ENCODE peak calls at places on chromosomes 4 and X, in eight cellular contexts. V, F, O, S, K, M, U and E are unnamed samples.

GRCh38 chr4:77697860-77698599 is 92.4 kb downstream of the CXCL13 start:
- DNase-seq in U (peak), V (no peak), K (peak), M (no peak), S (peak), O (peak), F (peak), E (no peak)

GRCh38 chrX:72254835-72255234 is 16.0 kb upstream of the ERCC6L start:
- DNase-seq in U (no peak), O (no peak), F (no peak), K (no peak), V (no peak), M (no peak), S (no peak), E (no peak)

GRCh38 chr4:76856183-76856969 is 41.6 kb downstream of the SOWAHB start:
- DNase-seq in O (peak), M (no peak), V (no peak), K (no peak), S (no peak), F (no peak), U (no peak), E (no peak)

GRCh38 chrX:129249563-129249962 is 273.7 kb downstream of the SMARCA1 start:
- DNase-seq in M (no peak), V (no peak), U (no peak), K (no peak), S (no peak), F (no peak), O (no peak), E (no peak)

GRCh38 chr4:98746530-98746929 is 88.1 kb upstream of the TSPAN5 start:
- DNase-seq in F (no peak), U (no peak), K (no peak), O (peak), M (no peak), V (no peak), S (no peak), E (no peak)

GRCh38 chr4:38210396-38211114 is 250.4 kb downstream of the PTTG2 start:
- DNase-seq in U (no peak), S (no peak), V (no peak), O (no peak), K (no peak), F (no peak), M (no peak), E (no peak)

GRCh38 chr4:48475770-48476169 is 7.4 kb upstream of the SLC10A4 start:
- DNase-seq in F (no peak), K (no peak), S (no peak), V (no peak), M (no peak), O (no peak), U (no peak), E (no peak)

GRCh38 chrX:31555506-31555905 is 483.7 kb upstream of the FTHL17 start:
- DNase-seq in F (no peak), K (no peak), O (peak), U (no peak), S (no peak), M (no peak), V (no peak), E (no peak)

GRCh38 chrX:153864101-153864500 is 21.9 kb downstream of the L1CAM start:
- DNase-seq in S (no peak), V (no peak), M (no peak), U (no peak), O (no peak), K (no peak), F (no peak), E (no peak)

GRCh38 chrX:41429592-41429991 is 17.6 kb upstream of the NYX start:
- DNase-seq in K (no peak), V (no peak), M (no peak), U (no peak), S (no peak), F (no peak), O (no peak), E (no peak)

GRCh38 chr4:177413092-177413491 is 29.1 kb downstream of the AGA start:
- DNase-seq in K (no peak), U (no peak), M (no peak), S (no peak), O (no peak), F (no peak), V (no peak), E (no peak)

GRCh38 chrX:27882695-27883094 is 74.9 kb downstream of the MAGEB10 start:
- DNase-seq in F (no peak), U (no peak), V (no peak), M (no peak), K (no peak), O (no peak), S (no peak), E (no peak)

GRCh38 chrX:14073561-14073960 is 43.9 kb upstream of the GEMIN8 start:
- DNase-seq in O (no peak), M (no peak), U (no peak), F (peak), V (no peak), S (no peak), K (no peak), E (no peak)

GRCh38 chr4:181688416-181688815 is 554.8 kb upstream of the TENM3 start:
- DNase-seq in V (no peak), O (peak), U (no peak), F (no peak), K (no peak), M (no peak), S (no peak), E (no peak)

GRCh38 chrX:57964975-57965374 is 54.7 kb upstream of the ZXDA start:
- DNase-seq in F (no peak), O (no peak), K (no peak), M (no peak), U (no peak), S (no peak), V (no peak), E (no peak)

GRCh38 chrX:110180928-110181310 is 137.0 kb downstream of the AMMECR1 start:
- DNase-seq in F (no peak), K (no peak), V (no peak), O (peak), U (no peak), S (peak), M (no peak), E (no peak)

GRCh38 chr4:176309772-176310171 is 10.0 kb upstream of the SPCS3 start:
- DNase-seq in V (no peak), F (no peak), M (no peak), S (no peak), O (peak), K (no peak), U (no peak), E (no peak)

GRCh38 chr4:21512351-21512750 is 436.2 kb downstream of the KCNIP4 start:
- DNase-seq in V (no peak), F (peak), O (peak), S (peak), M (no peak), K (peak), U (no peak), E (no peak)

GRCh38 chr4:16217300-16218051 is 8.8 kb downstream of the TAPT1 start:
- DNase-seq in S (no peak), O (no peak), M (no peak), F (no peak), K (no peak), V (no peak), U (no peak), E (no peak)

GRCh38 chrX:129099206-129099605 is 424.1 kb downstream of the SMARCA1 start:
- DNase-seq in V (no peak), U (no peak), M (no peak), F (no peak), O (no peak), K (no peak), S (no peak), E (no peak)

GRCh38 chrX:135484636-135485289 is 35.7 kb upstream of the INTS6L start:
- DNase-seq in O (peak), K (no peak), U (no peak), V (no peak), S (peak), M (no peak), F (peak), E (no peak)

GRCh38 chr4:83890231-83890630 is 354.3 kb downstream of the GPAT3 start:
- DNase-seq in K (no peak), U (no peak), F (no peak), M (no peak), S (no peak), V (no peak), O (peak), E (no peak)

GRCh38 chr4:186701273-186701672 is 22.4 kb downstream of the FAT1 start:
- DNase-seq in S (no peak), V (no peak), O (peak), M (peak), K (no peak), U (no peak), F (peak), E (no peak)

GRCh38 chr4:102139932-102140331 is 205.3 kb downstream of the SLC39A8 start:
- DNase-seq in S (peak), F (no peak), V (no peak), M (no peak), O (no peak), K (no peak), U (no peak), E (no peak)

GRCh38 chr4:76588268-76588667 is 153.2 kb downstream of the SHROOM3 start:
- DNase-seq in O (no peak), V (no peak), F (no peak), K (no peak), U (no peak), M (no peak), S (no peak), E (no peak)

GRCh38 chr4:55397024-55397520 is 1.3 kb downstream of the TMEM165 start:
- DNase-seq in K (no peak), S (no peak), M (no peak), U (no peak), O (no peak), V (no peak), F (no peak), E (peak)

GRCh38 chr4:83606435-83606834 is 70.5 kb downstream of the GPAT3 start:
- DNase-seq in M (no peak), F (no peak), U (no peak), O (no peak), K (no peak), S (no peak), V (no peak), E (no peak)

GRCh38 chr4:147491076-147491475 is 10.2 kb downstream of the EDNRA start:
- DNase-seq in K (no peak), O (no peak), S (no peak), V (no peak), M (no peak), U (no peak), F (no peak), E (no peak)

GRCh38 chrX:129771266-129771995 is 8.3 kb upstream of the SASH3 start:
- DNase-seq in U (no peak), O (no peak), V (no peak), M (no peak), S (no peak), K (no peak), F (no peak), E (no peak)

GRCh38 chr4:39502034-39502658 is 25.1 kb downstream of the UGDH start:
- DNase-seq in M (no peak), S (no peak), U (no peak), F (no peak), K (no peak), O (peak), V (no peak), E (no peak)

GRCh38 chr4:99722006-99722405 is 64.4 kb upstream of the C4orf54 start:
- DNase-seq in V (no peak), K (no peak), M (no peak), U (no peak), O (no peak), S (no peak), F (no peak), E (no peak)

DNA sequence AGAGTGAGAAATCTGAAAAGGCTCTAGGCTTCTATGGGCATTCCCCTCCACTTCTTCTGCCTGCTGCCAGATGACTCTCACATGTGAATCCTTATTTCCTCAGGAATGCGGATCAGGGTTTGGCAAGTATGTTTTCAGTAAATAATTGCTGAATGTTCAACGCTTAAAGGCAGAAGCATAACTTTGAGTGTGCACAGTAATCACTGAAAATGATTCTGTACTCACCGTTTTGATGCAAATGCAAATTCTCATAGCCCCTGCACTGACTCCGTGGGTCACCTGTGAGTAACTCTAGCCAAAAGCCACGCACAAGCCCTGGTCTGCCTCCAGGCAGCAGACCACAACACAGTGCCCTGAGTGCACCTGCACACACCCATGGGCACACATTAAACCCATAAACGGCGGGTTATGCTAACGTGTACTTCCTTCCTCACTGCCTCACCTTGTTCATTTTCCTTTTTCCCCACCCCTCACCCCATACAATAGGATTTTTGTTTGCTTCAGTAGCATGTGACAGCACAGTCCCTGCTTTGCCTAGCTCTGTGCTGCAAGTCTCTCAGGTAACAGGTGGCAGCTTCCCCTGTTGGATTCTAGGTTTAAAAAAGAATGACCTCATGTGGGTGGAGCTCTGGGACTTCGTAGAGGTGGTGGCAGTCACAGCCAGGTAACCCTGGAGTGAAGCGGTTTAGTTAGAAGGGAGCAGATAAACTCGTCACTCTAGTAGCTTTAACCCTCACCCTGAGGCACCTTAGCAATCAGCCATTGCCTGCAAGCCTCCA is at the start of gene ARHGEF38:
- DNase-seq in M (no peak), F (peak), K (no peak), U (peak), O (peak), V (no peak), S (no peak), E (peak)
- TF ChIP-seq POLR2A in M (no peak), F (peak), K (no peak), U (no peak), O (no peak), V (no peak), S (no peak), E (no peak)

DNA sequence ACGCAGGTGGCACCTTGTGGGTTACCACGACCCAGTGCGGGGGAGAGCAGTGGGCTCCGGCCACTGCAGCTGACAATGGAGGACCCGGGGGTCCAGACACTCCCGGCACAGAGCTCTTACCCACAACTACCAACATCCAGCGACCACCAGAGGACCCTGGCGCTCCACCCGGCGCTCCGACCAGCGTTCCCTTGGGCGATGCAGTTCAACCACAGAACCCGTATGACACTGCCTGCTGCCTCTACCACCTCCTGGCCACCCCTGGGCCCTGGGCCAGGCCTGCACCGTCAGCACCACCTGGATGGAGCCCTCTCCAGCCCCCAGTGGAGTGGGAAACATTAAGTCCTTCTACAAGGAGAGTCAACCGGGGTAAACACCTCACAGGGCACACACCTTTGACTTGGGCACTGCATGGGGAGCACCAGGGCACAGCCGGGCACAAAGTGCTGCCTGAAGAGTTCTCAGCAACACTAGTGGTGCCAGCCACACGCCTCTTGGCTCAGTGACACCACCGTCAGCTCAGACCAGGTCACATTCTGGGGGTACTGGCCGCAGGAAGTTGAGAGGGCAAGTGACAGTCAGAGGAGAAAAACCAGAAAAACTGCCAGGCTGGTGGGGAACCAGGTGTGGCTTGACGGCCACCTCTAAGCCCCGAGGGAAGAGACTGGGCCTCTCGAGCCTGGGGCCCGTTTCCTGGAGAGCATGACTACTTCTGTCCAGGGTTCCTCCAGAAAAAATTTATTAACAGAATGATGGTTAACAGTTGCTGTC is 2.6 kb downstream of the CTBP1 start:
- DNase-seq in U (no peak), V (no peak), M (peak), F (peak), O (no peak), S (no peak), K (no peak), E (peak)
- H3K4me3 ChIP-seq in U (peak), V (peak), M (peak), F (no peak), O (no peak), S (peak), K (peak), E (no peak)

GRCh38 chr4:113905301-113905700 is 74.1 kb downstream of the ARSJ start:
- DNase-seq in O (no peak), K (no peak), V (no peak), U (no peak), S (no peak), F (no peak), M (no peak), E (no peak)

GRCh38 chr4:113907559-113907958 is 71.9 kb downstream of the ARSJ start:
- DNase-seq in F (no peak), U (no peak), O (no peak), K (no peak), V (no peak), M (no peak), S (no peak), E (no peak)

DNA sequence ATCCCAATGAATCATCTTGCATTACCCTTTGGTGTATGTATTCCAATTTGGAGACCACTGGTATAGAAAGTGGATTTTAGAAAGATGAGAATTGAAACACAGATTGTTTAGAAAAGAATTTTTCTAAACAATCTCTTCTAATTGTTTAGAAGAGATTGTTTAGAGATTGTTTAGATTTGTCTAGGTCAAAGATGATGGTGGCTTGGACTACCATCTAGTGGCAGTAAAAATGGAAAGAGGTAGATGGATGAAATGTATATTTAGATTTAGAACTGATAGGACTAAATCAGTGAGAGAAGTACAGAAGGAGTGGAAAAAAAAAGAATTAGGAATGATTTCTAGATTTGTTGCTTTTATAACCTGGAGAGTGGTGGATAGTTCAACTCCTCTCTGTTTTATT is 70.6 kb downstream of the ARSJ start:
- DNase-seq in U (no peak), O (no peak), S (no peak), F (no peak), M (no peak), K (no peak), V (no peak), E (no peak)
- TF ChIP-seq CTCF in U (no peak), O (no peak), S (no peak), F (no peak), M (no peak), K (no peak), V (no peak), E (no peak)

DNA sequence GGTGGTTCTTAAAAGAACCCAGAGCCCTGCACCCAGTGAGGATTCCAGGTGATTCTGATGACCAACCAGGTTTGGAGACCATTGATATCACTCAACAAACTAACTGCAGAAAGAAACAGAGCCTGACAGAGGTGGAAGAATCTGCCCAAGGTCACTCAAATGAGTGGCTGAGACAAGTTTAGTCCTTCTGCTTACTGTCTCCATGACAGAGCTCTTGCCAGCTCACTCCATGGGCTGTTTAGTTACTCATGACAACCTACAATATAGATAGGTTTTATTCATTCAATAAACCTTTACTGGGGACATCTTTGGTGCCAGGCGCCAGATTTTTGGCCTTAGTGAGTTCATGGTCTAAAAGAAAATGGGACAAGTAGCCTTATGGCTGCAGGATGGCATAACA is 124.3 kb downstream of the RAB28 start:
- DNase-seq in S (no peak), V (no peak), O (no peak), K (no peak), M (no peak), U (no peak), F (no peak), E (no peak)
- TF ChIP-seq POLR2A in S (no peak), V (no peak), O (no peak), K (no peak), M (no peak), U (no peak), F (no peak), E (no peak)

GRCh38 chr4:163548481-163549243 is 54.2 kb downstream of the TMA16 start:
- DNase-seq in M (no peak), K (peak), V (no peak), S (no peak), F (peak), U (no peak), O (peak), E (no peak)

GRCh38 chr4:163542275-163542674 is 47.8 kb downstream of the TMA16 start:
- DNase-seq in M (no peak), S (no peak), F (no peak), K (no peak), O (peak), U (no peak), V (no peak), E (no peak)

GRCh38 chr4:163540977-163541376 is 46.5 kb downstream of the TMA16 start:
- DNase-seq in K (no peak), O (peak), M (no peak), S (no peak), V (no peak), F (no peak), U (no peak), E (no peak)

GRCh38 chr4:163540448-163540847 is 46.0 kb downstream of the TMA16 start:
- DNase-seq in F (no peak), K (no peak), U (no peak), M (no peak), O (no peak), V (no peak), S (no peak), E (no peak)

DNA sequence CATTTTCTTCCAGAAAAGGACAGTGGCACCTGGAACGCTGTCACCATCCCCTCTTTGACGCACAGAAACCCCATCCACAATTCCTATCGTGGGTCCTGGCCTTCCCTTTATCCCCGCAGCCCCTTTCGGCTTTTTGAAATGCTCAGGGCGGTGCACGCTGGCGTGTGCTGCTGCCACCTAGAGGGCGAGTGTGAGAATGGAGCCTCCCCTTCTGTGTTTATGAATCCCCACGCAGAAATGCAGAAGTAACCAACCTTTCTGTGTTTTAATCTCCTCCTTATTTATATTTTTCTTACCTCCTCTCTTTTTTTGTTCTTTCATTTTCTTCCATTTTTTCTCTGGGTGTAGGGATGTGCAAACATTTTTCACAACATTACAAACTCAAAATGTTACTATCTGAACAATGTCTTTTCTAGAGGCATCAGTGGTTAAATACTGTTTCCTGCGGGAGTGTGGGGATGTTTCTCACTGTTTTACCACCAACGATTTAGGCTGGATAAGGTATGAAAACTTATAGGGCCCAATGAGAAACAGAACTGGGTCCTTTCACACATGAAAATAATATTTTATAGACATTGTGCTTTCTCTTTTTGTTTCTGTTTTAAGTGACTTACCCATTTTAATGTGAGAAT is 50.0 kb downstream of the TMA16 start:
- DNase-seq in S (no peak), K (peak), O (peak), M (peak), F (peak), U (peak), V (no peak), E (peak)
- H3K4me3 ChIP-seq in S (no peak), K (peak), O (peak), M (peak), F (no peak), U (peak), V (no peak), E (no peak)

GRCh38 chr4:111806331-111806730 is 338.9 kb upstream of the FAM241A start:
- DNase-seq in O (no peak), F (no peak), K (peak), S (peak), U (no peak), M (no peak), V (no peak), E (no peak)
- TF ChIP-seq CTCF in O (no peak), F (no peak), K (no peak), S (peak), U (no peak), M (no peak), V (no peak), E (no peak)